ENCODE peak calls at places on chromosome 21, in nine cellular contexts. G, Y, T, U, B, C, A, Z and O are unnamed samples.

GRCh38 chr21:43341349-43342163 is 85.4 kb downstream of the SIK1 start:
- DNase-seq in U (no peak), Y (no peak), A (peak), Z (no peak), B (no peak), T (peak), G (no peak), C (no peak), O (no peak)

GRCh38 chr21:35111531-35111930 is 62.4 kb upstream of the RUNX1 start:
- DNase-seq in A (no peak), T (no peak), G (no peak), Z (no peak), Y (no peak), C (no peak), U (no peak), B (no peak), O (no peak)

GRCh38 chr21:35011681-35012080 is 37.4 kb downstream of the RUNX1 start:
- DNase-seq in Y (no peak), U (no peak), T (no peak), Z (no peak), C (peak), B (no peak), A (no peak), G (no peak), O (no peak)

GRCh38 chr21:40841524-40842196 is 5.3 kb downstream of the DSCAM start:
- DNase-seq in B (peak), Y (no peak), T (peak), Z (peak), A (no peak), C (no peak), U (peak), G (peak), O (no peak)

GRCh38 chr21:46559291-46559983 is 45.4 kb downstream of the S100B start:
- DNase-seq in G (no peak), U (no peak), Y (no peak), Z (no peak), A (no peak), C (no peak), T (peak), B (no peak), O (no peak)

GRCh38 chr21:33801424-33802405 is 113.9 kb downstream of the ATP5PO start:
- DNase-seq in T (no peak), A (no peak), C (peak), U (no peak), Z (no peak), Y (no peak), B (no peak), G (no peak), O (peak)

GRCh38 chr21:33383056-33383888 is 19.9 kb upstream of the IFNGR2 start:
- DNase-seq in A (peak), B (peak), C (no peak), U (peak), G (peak), T (peak), Z (peak), Y (peak), O (peak)

GRCh38 chr21:33856893-33857527 is 58.6 kb downstream of the ATP5PO start:
- DNase-seq in B (peak), Z (no peak), A (no peak), C (no peak), Y (no peak), T (no peak), U (no peak), G (no peak), O (no peak)

GRCh38 chr21:29827236-29827635 is 112.6 kb downstream of the GRIK1 start:
- DNase-seq in T (no peak), G (no peak), U (no peak), A (no peak), C (no peak), B (no peak), Z (no peak), Y (no peak), O (no peak)

GRCh38 chr21:17537299-17537698 is 24.5 kb downstream of the CXADR start:
- DNase-seq in Z (no peak), T (no peak), C (no peak), Y (no peak), U (no peak), B (no peak), A (no peak), G (no peak), O (no peak)

GRCh38 chr21:16821588-16821987 is 691.3 kb upstream of the CXADR start:
- DNase-seq in U (no peak), Y (no peak), Z (no peak), C (no peak), A (no peak), T (no peak), B (no peak), G (no peak), O (no peak)

GRCh38 chr21:37503848-37504467 is 137.4 kb downstream of the DYRK1A start:
- DNase-seq in A (no peak), B (no peak), Y (no peak), U (no peak), G (no peak), C (peak), T (no peak), Z (no peak), O (no peak)

GRCh38 chr21:34846601-34847112 is 177.9 kb downstream of the CLIC6 start:
- DNase-seq in T (no peak), C (peak), A (no peak), Z (no peak), G (no peak), U (no peak), B (no peak), Y (peak), O (peak)

GRCh38 chr21:36323032-36323431 is 3.0 kb downstream of the MORC3 start:
- DNase-seq in C (no peak), T (no peak), U (no peak), Z (no peak), Y (no peak), B (no peak), G (no peak), A (no peak), O (no peak)
- H3K27ac ChIP-seq in C (no peak), T (peak), U (peak), Z (peak), Y (peak), B (no peak), G (peak), A (no peak), O (peak)

GRCh38 chr21:44710756-44711326 is 531 bp downstream of the TSPEAR start:
- DNase-seq in B (no peak), C (no peak), Y (no peak), G (no peak), A (no peak), Z (no peak), T (peak), U (no peak), O (peak)

GRCh38 chr21:44710294-44710665 is 1.1 kb downstream of the TSPEAR start:
- DNase-seq in T (no peak), C (no peak), Z (no peak), B (no peak), Y (no peak), U (no peak), G (no peak), A (no peak), O (no peak)

GRCh38 chr21:44708213-44708865 is 3.0 kb downstream of the TSPEAR start:
- DNase-seq in C (no peak), Y (no peak), A (no peak), T (no peak), G (no peak), B (no peak), Z (no peak), U (peak), O (peak)

GRCh38 chr21:44708866-44709425 is 2.4 kb downstream of the TSPEAR start:
- DNase-seq in U (no peak), C (no peak), Z (no peak), T (no peak), A (no peak), G (no peak), Y (no peak), B (no peak), O (peak)

DNA sequence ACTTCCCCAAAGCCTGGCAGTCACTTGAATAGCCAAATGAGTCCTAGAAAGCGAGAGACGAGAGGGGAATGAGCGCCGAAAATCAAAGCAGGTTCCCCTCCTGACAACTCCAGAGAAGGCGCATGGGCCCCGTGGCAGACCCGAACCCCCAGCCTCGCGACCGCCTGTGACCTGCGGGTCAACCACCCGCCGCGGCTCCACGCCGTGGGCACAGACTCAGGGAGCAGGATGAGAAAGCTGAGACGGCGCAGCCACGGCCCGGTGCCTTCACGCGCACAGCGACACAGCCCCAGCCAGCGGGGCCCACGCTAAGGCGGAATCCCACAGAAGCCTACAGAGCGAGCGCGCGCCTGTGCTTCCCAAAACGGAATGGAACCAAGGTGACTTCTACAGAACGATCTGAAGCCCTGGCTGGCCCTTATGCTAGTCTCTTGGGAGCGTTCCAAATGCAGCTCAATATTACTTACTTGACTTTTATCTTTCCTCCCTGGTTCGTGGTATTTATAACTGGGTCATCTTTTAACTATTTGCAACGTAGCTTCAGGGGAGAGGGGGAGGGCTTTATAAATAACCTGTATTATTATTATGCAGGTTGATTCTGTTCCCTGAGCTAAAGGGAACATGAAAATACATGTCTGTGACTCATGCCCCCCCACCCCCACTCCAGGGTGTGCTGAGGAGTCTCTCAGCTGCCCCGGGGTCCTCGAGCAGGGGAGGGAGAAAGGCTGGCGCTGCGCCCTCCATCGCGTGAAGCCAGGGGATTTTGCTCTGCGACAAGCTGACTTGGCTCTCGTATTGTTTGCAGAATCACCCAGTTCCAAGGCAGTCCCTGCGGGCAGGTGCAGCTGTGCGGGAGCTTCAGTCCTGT is 1.7 kb downstream of the TSPEAR start:
- DNase-seq in Z (no peak), U (peak), T (peak), C (no peak), B (no peak), Y (no peak), G (no peak), A (no peak), O (peak)
- H3K4me3 ChIP-seq in Z (no peak), U (no peak), T (peak), C (no peak), B (no peak), Y (no peak), G (no peak), A (no peak), O (no peak)

GRCh38 chr21:39083377-39084008 is 99.8 kb downstream of the PSMG1 start:
- DNase-seq in T (no peak), Y (peak), A (no peak), B (no peak), U (no peak), Z (peak), C (no peak), G (no peak), O (no peak)
- H3K27ac ChIP-seq in T (no peak), Y (peak), A (no peak), B (no peak), U (peak), Z (peak), C (no peak), G (peak), O (peak)

GRCh38 chr21:42175110-42175710 is 43.7 kb upstream of the ABCG1 start:
- DNase-seq in Y (no peak), Z (no peak), U (no peak), B (no peak), C (no peak), A (no peak), T (no peak), G (no peak), O (no peak)

GRCh38 chr21:42169758-42170157 is 49.2 kb upstream of the ABCG1 start:
- DNase-seq in A (no peak), Y (no peak), G (no peak), C (no peak), U (no peak), T (no peak), B (no peak), Z (no peak), O (no peak)

GRCh38 chr21:42174173-42174572 is 44.8 kb upstream of the ABCG1 start:
- DNase-seq in C (no peak), T (no peak), U (no peak), G (no peak), Z (no peak), A (no peak), B (no peak), Y (no peak), O (no peak)

GRCh38 chr21:42171091-42172053 is 47.6 kb upstream of the ABCG1 start:
- DNase-seq in C (no peak), T (no peak), U (no peak), B (peak), Z (no peak), Y (peak), A (no peak), G (peak), O (peak)

GRCh38 chr21:42172596-42173483 is 46.1 kb upstream of the ABCG1 start:
- DNase-seq in U (peak), B (no peak), Y (no peak), Z (no peak), T (no peak), A (no peak), G (no peak), C (no peak), O (no peak)
- H3K4me3 ChIP-seq in U (no peak), B (no peak), Y (no peak), Z (no peak), T (no peak), A (no peak), G (no peak), C (no peak), O (no peak)